ENCODE peak calls at places on chromosome 10, in ten cellular contexts. A is heart left ventricle, J is HFF-Myc, U is body of pancreas, S is fibroblast of pulmonary artery, O is lung, Y is GM20000, I is dorsolateral prefrontal cortex, Q is nephron progenitor cell, L is brain microvascular endothelial cell. E is an unnamed sample.

GRCh38 chr10:71727429-71728217 is 8.0 kb upstream of the C10orf105 start:
- DNase-seq in S (peak), J (peak), O (peak), Q (no peak), U (peak), Y (peak), L (no peak), I (no peak), A (peak), E (no peak)

GRCh38 chr10:79269969-79270368 is 77.3 kb upstream of the PPIF start:
- DNase-seq in Y (no peak), I (no peak), S (no peak), Q (no peak), L (no peak), U (no peak), O (no peak), J (no peak), A (no peak), E (no peak)

GRCh38 chr10:12513775-12514663 is 164.7 kb downstream of the CAMK1D start:
- DNase-seq in U (no peak), Y (no peak), O (no peak), S (no peak), I (no peak), J (no peak), A (no peak), Q (no peak), L (no peak), E (no peak)

GRCh38 chr10:33249659-33250058 is 84.8 kb downstream of the NRP1 start:
- DNase-seq in U (no peak), O (no peak), Y (no peak), J (no peak), A (peak), L (no peak), S (no peak), I (no peak), Q (no peak), E (no peak)

GRCh38 chr10:43202657-43203490 is 64.0 kb downstream of the RASGEF1A start:
- DNase-seq in O (peak), A (peak), Y (peak), I (peak), Q (peak), J (no peak), S (no peak), L (no peak), U (peak), E (peak)

GRCh38 chr10:99551158-99551557 is 18.4 kb downstream of the NKX2-3 start:
- DNase-seq in O (no peak), Y (no peak), L (peak), Q (no peak), J (peak), A (no peak), U (peak), I (no peak), S (peak), E (no peak)

GRCh38 chr10:16183989-16184643 is 252.7 kb upstream of the PTER start:
- DNase-seq in L (no peak), O (no peak), I (no peak), S (no peak), U (no peak), A (no peak), Y (no peak), Q (no peak), J (no peak), E (no peak)

GRCh38 chr10:88858493-88858892 is 6.8 kb upstream of the ANKRD22 start:
- DNase-seq in Q (no peak), J (no peak), Y (no peak), I (no peak), U (no peak), S (no peak), A (no peak), O (no peak), L (no peak), E (no peak)

GRCh38 chr10:132162021-132162531 is 24.7 kb upstream of the DPYSL4 start:
- DNase-seq in L (no peak), I (no peak), J (no peak), U (no peak), Y (no peak), O (no peak), Q (no peak), S (no peak), A (no peak), E (no peak)

GRCh38 chr10:132730566-132730953 is 55.4 kb downstream of the NKX6-2 start:
- DNase-seq in I (no peak), Y (no peak), O (no peak), J (no peak), S (no peak), Q (no peak), U (no peak), L (no peak), A (no peak), E (no peak)

GRCh38 chr10:451021-451471 is 238.4 kb downstream of the DIP2C start:
- DNase-seq in O (no peak), I (no peak), Q (no peak), A (no peak), U (no peak), L (no peak), J (no peak), Y (peak), S (no peak), E (no peak)

GRCh38 chr10:94076325-94076841 is 82.7 kb downstream of the PLCE1 start:
- DNase-seq in J (no peak), Y (no peak), S (peak), Q (no peak), U (peak), O (no peak), L (peak), A (no peak), I (no peak), E (no peak)

GRCh38 chr10:22324413-22324812 is 3.5 kb downstream of the BMI1 start:
- DNase-seq in U (no peak), L (no peak), O (no peak), Q (no peak), S (no peak), J (no peak), I (no peak), A (no peak), Y (peak), E (no peak)

GRCh38 chr10:110556993-110557601 is 10.4 kb upstream of the SMC3 start:
- DNase-seq in J (no peak), L (peak), I (no peak), O (no peak), U (peak), Q (peak), S (peak), Y (peak), A (no peak), E (no peak)

GRCh38 chr10:110304394-110304779 is 333 bp downstream of the SMNDC1 start:
- DNase-seq in J (no peak), I (no peak), O (no peak), L (no peak), Y (no peak), S (no peak), Q (peak), A (no peak), U (no peak), E (no peak)

GRCh38 chr10:70786799-70787415 is 1.7 kb upstream of the TBATA start:
- DNase-seq in L (peak), S (no peak), A (no peak), I (no peak), Y (no peak), U (no peak), Q (no peak), J (no peak), O (no peak), E (no peak)

GRCh38 chr10:18735711-18736110 is 76.5 kb downstream of the ARL5B start:
- DNase-seq in J (no peak), O (no peak), S (no peak), U (no peak), L (no peak), A (no peak), Q (no peak), I (no peak), Y (no peak), E (no peak)

GRCh38 chr10:132623996-132624846 is 86.6 kb downstream of the INPP5A start:
- DNase-seq in U (no peak), J (no peak), Q (no peak), A (no peak), L (no peak), I (no peak), S (no peak), O (no peak), Y (no peak), E (peak)

GRCh38 chr10:47039558-47039905 is 128.3 kb downstream of the PTPN20 start:
- DNase-seq in S (no peak), A (no peak), Y (no peak), O (no peak), I (no peak), J (no peak), L (no peak), U (no peak), Q (no peak), E (no peak)

GRCh38 chr10:17607603-17608332 is 9.4 kb downstream of the HACD1 start:
- DNase-seq in L (peak), Q (peak), I (no peak), S (peak), A (no peak), U (peak), J (no peak), O (no peak), Y (peak), E (no peak)

DNA sequence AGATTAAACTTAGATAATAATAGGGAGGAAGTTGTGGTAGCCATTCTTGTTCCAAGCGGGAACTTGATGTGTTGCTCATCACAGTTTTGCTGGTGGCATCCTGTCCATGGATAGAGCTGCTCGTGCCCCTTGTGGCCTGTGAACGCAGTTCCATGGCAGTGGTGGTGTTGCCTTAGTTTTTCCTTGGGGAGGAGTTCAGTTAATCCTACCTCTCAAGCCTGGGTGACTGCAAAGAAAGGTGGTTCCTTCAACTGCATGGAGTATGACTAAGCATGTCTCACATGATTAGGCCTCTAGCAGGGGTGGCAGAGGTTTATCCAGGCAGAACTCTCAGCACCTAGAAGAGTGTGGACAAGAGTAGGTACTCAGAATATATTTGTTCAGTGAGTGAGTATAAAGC is 99.7 kb downstream of the MAPK8 start:
- DNase-seq in I (no peak), O (no peak), S (peak), J (no peak), A (no peak), Y (no peak), L (peak), Q (no peak), U (no peak), E (no peak)
- TF ChIP-seq CTCF in I (no peak), O (no peak), S (no peak), J (no peak), A (no peak), Y (no peak), L (peak), Q (no peak), U (no peak), E (no peak)

DNA sequence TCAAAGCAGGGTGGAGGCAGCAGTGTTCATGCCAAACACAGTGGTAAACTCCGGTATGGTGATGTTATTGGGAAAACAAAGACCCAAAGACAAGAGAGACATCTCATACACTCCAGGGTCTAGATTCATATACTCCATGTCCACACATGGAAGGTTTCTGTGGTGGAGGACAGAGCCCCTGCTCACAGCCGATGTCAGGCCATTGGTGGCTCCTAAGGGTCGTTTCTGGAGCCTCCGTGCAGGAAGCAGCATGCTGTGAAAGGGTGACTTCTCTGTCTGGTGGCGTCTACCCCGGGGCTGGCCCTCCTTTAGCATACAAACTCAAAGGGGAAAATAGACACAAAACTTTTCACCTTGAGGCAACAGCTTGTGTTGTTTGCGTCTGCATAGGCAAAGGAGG is 601.6 kb upstream of the MGMT start:
- DNase-seq in Y (no peak), J (no peak), A (no peak), O (no peak), Q (no peak), L (no peak), S (no peak), I (no peak), U (no peak), E (peak)
- TF ChIP-seq CTCF in Y (no peak), J (no peak), A (no peak), O (no peak), Q (no peak), L (no peak), S (no peak), I (no peak), U (no peak), E (no peak)

DNA sequence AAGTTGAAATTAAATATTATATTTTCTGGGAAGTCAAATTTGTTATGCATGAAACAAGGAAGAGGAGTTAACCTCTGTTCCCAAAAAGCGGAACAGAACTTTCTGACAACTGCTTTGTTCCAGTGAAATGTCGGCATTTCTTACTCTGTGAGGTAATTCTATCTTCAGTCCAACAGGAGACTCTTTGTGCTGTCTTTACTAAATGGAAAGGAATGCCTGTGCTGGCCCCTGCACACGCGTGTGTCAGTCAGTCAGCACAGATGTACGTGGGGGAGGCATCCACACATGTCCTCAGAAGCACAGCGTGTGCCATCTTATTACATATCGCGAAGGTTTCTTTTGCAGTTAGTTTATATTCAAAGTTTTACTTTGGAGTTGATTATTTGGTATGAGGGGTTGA is 37.5 kb downstream of the NET1 start:
- DNase-seq in Q (no peak), I (no peak), S (peak), A (no peak), U (peak), O (no peak), Y (no peak), L (peak), J (no peak), E (no peak)
- TF ChIP-seq CTCF in Q (no peak), I (no peak), S (peak), A (no peak), U (no peak), O (no peak), Y (no peak), L (peak), J (no peak), E (no peak)

DNA sequence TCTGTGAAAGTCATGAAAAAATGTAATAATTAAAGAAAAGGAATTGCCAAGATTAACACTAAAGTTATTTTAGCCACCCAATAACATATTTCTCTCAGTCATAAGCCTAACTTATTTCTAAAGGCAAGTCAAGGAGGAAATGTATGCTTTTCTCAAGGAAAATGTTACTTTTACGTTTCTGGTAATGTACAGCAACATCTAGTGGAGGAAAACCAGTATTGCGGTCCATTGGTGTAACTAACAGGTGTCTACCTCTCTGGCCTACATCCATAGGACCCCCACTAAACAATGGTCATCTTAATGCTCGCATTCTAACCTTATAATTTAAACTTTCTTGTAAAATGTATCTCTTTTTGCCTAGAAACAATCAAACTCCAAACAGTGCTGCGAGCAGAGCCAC is 437.5 kb downstream of the KIF20B start:
- DNase-seq in Y (no peak), L (peak), Q (no peak), A (no peak), I (no peak), O (no peak), J (no peak), U (no peak), S (peak), E (no peak)
- TF ChIP-seq CTCF in Y (no peak), L (peak), Q (peak), A (no peak), I (peak), O (no peak), J (peak), U (no peak), S (peak), E (no peak)

GRCh38 chr10:93073539-93074136 is at the start of gene CYP26A1:
- DNase-seq in O (no peak), L (no peak), Q (peak), S (no peak), A (no peak), Y (peak), J (no peak), I (no peak), U (no peak), E (no peak)

GRCh38 chr10:93074597-93075368 is 1.1 kb downstream of the CYP26A1 start:
- DNase-seq in Y (peak), A (no peak), I (no peak), Q (peak), S (no peak), O (no peak), J (no peak), L (no peak), U (no peak), E (no peak)

GRCh38 chr10:93075369-93076221 is 1.9 kb downstream of the CYP26A1 start:
- DNase-seq in A (no peak), Y (peak), U (no peak), S (no peak), L (no peak), J (no peak), O (no peak), I (no peak), Q (no peak), E (no peak)

GRCh38 chr10:93072713-93073538 is 767 bp upstream of the CYP26A1 start:
- DNase-seq in J (no peak), A (no peak), I (no peak), U (no peak), Y (peak), Q (no peak), O (no peak), S (no peak), L (no peak), E (no peak)

DNA sequence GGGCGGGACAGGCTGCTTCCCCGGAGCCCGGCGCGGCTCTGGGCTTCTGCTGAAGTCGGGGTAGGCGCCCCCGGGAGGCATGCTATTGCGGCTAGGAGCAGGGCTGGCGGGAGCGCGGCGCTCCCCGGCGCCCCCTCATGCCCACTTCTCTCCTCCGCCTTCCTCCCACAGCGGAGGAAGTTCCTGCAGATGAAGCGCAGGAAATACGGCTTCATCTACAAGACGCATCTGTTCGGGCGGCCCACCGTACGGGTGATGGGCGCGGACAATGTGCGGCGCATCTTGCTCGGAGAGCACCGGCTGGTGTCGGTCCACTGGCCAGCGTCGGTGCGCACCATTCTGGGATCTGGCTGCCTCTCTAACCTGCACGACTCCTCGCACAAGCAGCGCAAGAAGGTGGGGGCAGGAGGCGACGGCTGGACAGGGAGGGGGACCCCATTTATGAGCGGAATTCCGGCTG is 474 bp downstream of the CYP26A1 start:
- DNase-seq in Y (no peak), Q (peak), O (no peak), I (no peak), J (no peak), A (no peak), U (no peak), S (no peak), L (no peak), E (no peak)
- TF ChIP-seq CTCF in Y (no peak), Q (no peak), O (no peak), I (no peak), J (no peak), A (no peak), U (no peak), S (no peak), L (peak), E (no peak)

GRCh38 chr10:115129752-115130151 is 36.6 kb downstream of the ATRNL1 start:
- DNase-seq in J (peak), Q (no peak), L (no peak), O (no peak), I (no peak), U (no peak), Y (peak), A (no peak), S (peak), E (no peak)
- TF ChIP-seq CTCF in J (no peak), Q (peak), L (no peak), O (no peak), I (peak), U (peak), Y (no peak), A (peak), S (peak), E (no peak)

DNA sequence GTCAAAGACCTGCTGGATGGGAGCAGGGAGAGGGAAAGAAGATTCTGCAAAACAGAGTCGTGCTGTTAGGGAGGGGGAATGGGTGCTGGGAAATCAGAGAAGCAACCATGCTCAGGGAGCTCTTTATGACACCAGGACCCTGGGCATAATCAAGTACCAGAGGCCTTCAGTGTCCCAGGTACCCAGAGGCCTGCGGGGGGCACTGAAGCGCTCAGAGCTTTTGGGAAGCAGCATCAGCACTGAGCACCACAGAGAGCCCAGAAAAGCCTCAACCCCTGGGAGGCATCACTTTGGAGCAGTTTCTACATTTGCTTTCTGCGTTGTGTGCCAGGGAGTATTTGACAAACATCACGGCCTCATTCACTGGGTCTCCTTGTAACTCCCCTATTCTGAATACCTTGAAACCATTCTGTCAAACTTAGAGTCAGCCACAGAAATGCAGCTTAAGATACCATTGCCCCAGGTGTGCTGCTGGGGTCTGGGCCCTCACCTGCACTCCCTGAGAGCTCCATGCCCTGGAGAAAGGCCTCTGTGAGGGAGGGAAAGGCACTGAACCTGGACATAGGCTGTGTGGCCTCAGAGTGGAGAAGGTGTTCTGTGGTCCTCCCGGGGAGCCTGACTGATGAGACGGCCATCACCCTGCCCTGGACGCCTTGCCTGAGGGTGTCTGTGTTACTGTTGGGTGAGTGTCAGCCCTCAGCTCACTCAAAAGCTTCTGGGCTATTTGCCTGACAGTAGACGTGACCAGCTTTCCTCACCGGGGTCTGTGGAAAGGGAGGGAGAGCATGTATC is 37.1 kb downstream of the CXCL12 start:
- DNase-seq in I (no peak), O (no peak), Y (no peak), Q (no peak), A (no peak), L (no peak), U (no peak), J (no peak), S (no peak), E (no peak)
- TF ChIP-seq CTCF in I (no peak), O (no peak), Y (no peak), Q (no peak), A (no peak), L (no peak), U (no peak), J (no peak), S (no peak), E (no peak)

E was measured in omental fat pad.